ENCODE peak calls at places on chromosomes 6 and 20, in six cellular contexts. P is caudate nucleus, S is A172, U is activated T-cell treated with anti-CD3 and anti-CD28 coated beads for 24 hours, Y is heart left ventricle, Z is NCI-H748 treated with DMSO at 0.1 percent for 48 hours. I is an unnamed sample.

GRCh38 chr20:36030143-36030542 is 61.8 kb downstream of the CNBD2 start:
- DNase-seq in P (no peak), S (no peak), U (no peak), Y (peak), Z (no peak), I (no peak)

GRCh38 chr6:128202169-128202765 is 301.4 kb upstream of the THEMIS start:
- DNase-seq in P (no peak), S (no peak), U (no peak), Y (no peak), Z (no peak), I (no peak)

GRCh38 chr20:61803416-61803902 is 262.2 kb downstream of the TAF4 start:
- DNase-seq in P (no peak), S (no peak), U (no peak), Y (no peak), Z (no peak), I (no peak)

GRCh38 chr6:27922949-27923348 is 10.8 kb upstream of the OR2B2 start:
- DNase-seq in P (no peak), S (no peak), U (no peak), Y (no peak), Z (no peak), I (no peak)

GRCh38 chr6:14671261-14671681 is 553.7 kb downstream of the CD83 start:
- DNase-seq in P (no peak), S (peak), U (no peak), Y (peak), Z (no peak), I (no peak)

GRCh38 chr6:81753709-81754678 is 1.5 kb upstream of the TENT5A start:
- DNase-seq in P (peak), S (peak), U (peak), Y (peak), Z (peak), I (peak)

GRCh38 chr6:105757512-105758200 is 328.5 kb upstream of the PRDM1 start:
- DNase-seq in P (no peak), S (peak), U (no peak), Y (no peak), Z (peak), I (no peak)

GRCh38 chr6:33405541-33405940 is 5.3 kb upstream of the PHF1 start:
- DNase-seq in P (no peak), S (no peak), U (no peak), Y (no peak), Z (no peak), I (no peak)

GRCh38 chr6:156867121-156867520 is 89.9 kb downstream of the ARID1B start:
- DNase-seq in P (no peak), S (no peak), U (no peak), Y (no peak), Z (no peak), I (no peak)

GRCh38 chr6:148463671-148464070 is 121.0 kb downstream of the SASH1 start:
- DNase-seq in P (no peak), S (no peak), U (no peak), Y (no peak), Z (no peak), I (no peak)

GRCh38 chr6:98828991-98829411 is 5.4 kb upstream of the POU3F2 start:
- DNase-seq in P (no peak), S (no peak), U (no peak), Y (no peak), Z (peak), I (no peak)

I was measured in dorsolateral prefrontal cortex.